ENCODE peak calls at places on chromosomes 1 and 21, in four cellular contexts. R, B, H and C are unnamed samples.

GRCh38 chr1:117030271-117030877 is 28.8 kb downstream of the CD101 start:
- DNase-seq in R (no peak), B (no peak), H (no peak), C (no peak)

GRCh38 chr21:45981641-45982255 is at the start of gene COL6A1:
- DNase-seq in R (peak; percentile 75), B (no peak), H (peak; percentile 72), C (no peak)

GRCh38 chr1:110647254-110647891 is 27.4 kb downstream of the KCNA3 start:
- DNase-seq in R (no peak), B (no peak), H (no peak), C (no peak)

GRCh38 chr21:15192243-15192642 is 127.4 kb upstream of the NRIP1 start:
- DNase-seq in R (no peak), B (peak; percentile 93), H (no peak), C (no peak)

GRCh38 chr1:3148171-3148570 is 79.2 kb downstream of the PRDM16 start:
- DNase-seq in R (no peak), B (no peak), H (no peak), C (no peak)

GRCh38 chr1:65528104-65528503 is 107.6 kb downstream of the LEPR start:
- DNase-seq in R (no peak), B (no peak), H (no peak), C (no peak)

GRCh38 chr1:32498751-32499150 is 33.9 kb downstream of the ZBTB8B start:
- DNase-seq in R (no peak), B (no peak), H (no peak), C (no peak)

GRCh38 chr1:169877800-169878491 is 15.8 kb downstream of the SCYL3 start:
- DNase-seq in R (no peak), B (no peak), H (no peak), C (no peak)

GRCh38 chr1:193726722-193727121 is 540.3 kb upstream of the B3GALT2 start:
- DNase-seq in R (no peak), B (no peak), H (no peak), C (no peak)

GRCh38 chr1:27392096-27392777 is at the start of gene GPR3:
- DNase-seq in R (peak; percentile 92), B (peak; percentile 66), H (peak; percentile 92), C (peak; percentile 90)

GRCh38 chr1:31970873-31971272 is 32.7 kb upstream of the PTP4A2 start:
- DNase-seq in R (no peak), B (no peak), H (no peak), C (no peak)

GRCh38 chr21:36656138-36656537 is 42.8 kb upstream of the SIM2 start:
- DNase-seq in R (no peak), B (peak; percentile 99), H (peak; percentile 55), C (no peak)

GRCh38 chr1:55288245-55288644 is 73.1 kb upstream of the USP24 start:
- DNase-seq in R (peak; percentile 51), B (no peak), H (no peak), C (no peak)

GRCh38 chr1:44811714-44812151 is 3.4 kb downstream of the BTBD19 start:
- DNase-seq in R (no peak), B (no peak), H (no peak), C (no peak)

GRCh38 chr1:21157868-21158267 is 18.8 kb downstream of the EIF4G3 start:
- DNase-seq in R (no peak), B (no peak), H (no peak), C (no peak)

GRCh38 chr1:87841332-87841731 is 512.7 kb downstream of the LMO4 start:
- DNase-seq in R (no peak), B (no peak), H (no peak), C (no peak)

GRCh38 chr1:115744876-115745275 is 23.6 kb downstream of the CASQ2 start:
- DNase-seq in R (no peak), B (no peak), H (no peak), C (no peak)

GRCh38 chr1:29685387-29685786 is 449.1 kb downstream of the PTPRU start:
- DNase-seq in R (no peak), B (no peak), H (no peak), C (no peak)

GRCh38 chr21:16514316-16514715 is 784.5 kb downstream of the USP25 start:
- DNase-seq in R (no peak), B (no peak), H (no peak), C (no peak)

GRCh38 chr1:113692824-113693431 is 66.4 kb downstream of the PHTF1 start:
- DNase-seq in R (no peak), B (no peak), H (no peak), C (no peak)

GRCh38 chr21:45525910-45526306 is 16.3 kb downstream of the SLC19A1 start:
- DNase-seq in R (no peak), B (no peak), H (peak; percentile 2), C (no peak)

GRCh38 chr1:38833146-38833545 is 26.4 kb downstream of the RRAGC start:
- DNase-seq in R (no peak), B (no peak), H (no peak), C (no peak)

GRCh38 chr1:18938707-18939070 is 17.8 kb downstream of the IFFO2 start:
- DNase-seq in R (no peak), B (no peak), H (no peak), C (no peak)

GRCh38 chr1:7703321-7704213 is 67.5 kb upstream of the VAMP3 start:
- DNase-seq in R (no peak), B (no peak), H (peak; percentile 19), C (peak; percentile 38)

GRCh38 chr1:153353226-153353947 is 4.3 kb upstream of the S100A9 start:
- DNase-seq in R (no peak), B (no peak), H (no peak), C (no peak)

GRCh38 chr1:2526824-2527552 is 592 bp upstream of the PANK4 start:
- DNase-seq in R (peak; percentile 66), B (peak; percentile 61), H (no peak), C (no peak)

GRCh38 chr1:86233406-86233805 is 76.8 kb upstream of the COL24A1 start:
- DNase-seq in R (no peak), B (no peak), H (no peak), C (no peak)

DNA sequence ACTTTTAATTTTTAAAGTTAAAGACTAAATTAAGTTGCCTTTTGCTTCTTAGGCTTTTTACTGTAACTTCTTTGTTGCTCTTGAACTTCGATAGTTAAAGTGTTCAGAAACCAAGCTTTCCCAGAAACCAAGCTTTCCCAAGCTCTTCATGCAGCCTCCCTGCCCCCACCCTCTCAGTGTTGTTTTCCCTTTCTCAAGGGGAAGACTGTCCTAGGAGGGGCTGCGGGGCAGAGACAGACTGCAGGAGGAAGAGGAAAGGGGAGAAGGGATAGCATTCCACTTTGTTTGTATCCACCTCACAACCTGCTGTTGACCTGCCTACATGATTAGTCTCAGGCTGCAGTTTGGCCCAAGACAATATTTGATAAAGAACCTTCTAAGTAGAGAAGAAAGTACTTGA is 39.0 kb upstream of the DIPK1A start:
- DNase-seq in R (no peak), B (no peak), H (no peak), C (no peak)
- H3K27me3 ChIP-seq in R (no peaks in the 10 kb centered on the region), B (no peaks in the 10 kb centered on the region), H (no peaks in the 10 kb centered on the region), C (no peaks in the 10 kb centered on the region)

DNA sequence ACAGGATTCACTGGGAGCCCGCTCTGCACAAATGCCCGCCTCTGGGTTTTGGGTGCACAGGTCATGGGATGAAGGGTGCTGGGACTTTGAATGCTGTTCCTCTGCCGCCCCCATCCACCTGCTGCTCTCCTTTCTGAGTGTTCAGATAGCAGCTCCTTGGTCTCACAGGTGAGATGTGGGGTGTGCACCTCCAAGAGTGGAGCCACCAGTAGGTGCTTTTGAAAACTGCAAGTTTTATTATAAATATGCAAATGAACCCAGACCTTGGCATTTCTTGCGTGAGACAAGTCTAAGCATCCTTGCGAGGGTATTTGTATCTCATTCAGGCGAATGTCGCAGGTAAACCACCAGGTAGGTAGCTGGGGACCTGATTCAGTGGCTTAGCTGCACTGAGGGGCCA is 30.2 kb downstream of the OBSCN start:
- DNase-seq in R (no peak), B (no peak), H (no peak), C (no peak)
- H3K27ac ChIP-seq in R (no peak overlapping the region), B (no peak overlapping the region), H (no peak overlapping the region), C (no peak overlapping the region)

GRCh38 chr1:155121249-155121648 is 6.4 kb upstream of the EFNA1 start:
- DNase-seq in R (no peak), B (no peak), H (no peak), C (no peak)
- H3K27me3 ChIP-seq in R (no peaks in the 10 kb centered on the region), B (no peaks in the 10 kb centered on the region), H (no peaks in the 10 kb centered on the region), C (no peaks in the 10 kb centered on the region)

DNA sequence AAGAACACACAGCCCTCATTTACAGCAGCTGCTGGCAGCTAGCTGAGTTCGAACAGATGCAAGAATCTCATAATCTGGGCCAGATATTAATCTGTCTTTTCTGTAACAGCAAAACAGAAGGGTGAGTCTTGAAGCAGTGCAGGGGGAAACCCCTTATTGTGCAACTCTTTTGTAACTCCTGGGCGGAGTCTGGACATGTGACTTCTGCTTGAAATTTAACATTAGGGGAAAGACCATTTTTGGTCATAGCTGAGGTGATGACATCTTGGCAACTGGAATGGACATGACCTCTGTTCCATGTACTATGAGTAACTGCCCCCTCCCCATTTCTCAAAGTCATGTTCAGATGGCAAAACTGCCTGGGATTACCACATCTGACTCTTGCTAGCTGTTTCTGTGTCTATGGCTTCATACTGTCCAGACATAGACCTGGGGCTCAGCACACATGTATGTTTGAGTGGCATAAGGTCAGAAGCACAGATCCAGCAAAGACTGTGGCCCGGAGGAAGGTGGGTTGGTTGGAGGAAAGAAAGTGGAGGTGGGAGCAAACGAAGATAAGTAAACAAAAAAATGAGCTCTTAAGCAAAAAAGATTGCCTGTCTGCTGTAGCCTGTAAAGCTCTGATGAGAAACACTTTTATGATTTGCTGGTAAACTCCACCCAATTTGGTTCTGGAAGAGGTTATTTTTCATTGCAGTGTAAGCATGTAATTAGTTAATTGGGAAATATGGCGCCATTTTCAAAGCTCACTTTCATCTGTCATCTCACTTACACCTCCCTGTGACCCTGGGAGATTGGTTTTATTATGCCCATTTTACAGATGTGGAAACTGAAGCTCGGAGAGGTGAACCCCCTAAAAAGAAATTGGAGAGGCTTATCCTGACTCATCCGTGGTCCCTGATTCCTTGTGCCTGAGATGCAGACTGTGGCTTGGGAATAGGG is 26.1 kb downstream of the ETS2 start:
- DNase-seq in R (peak; percentile 71), B (peak; percentile 79), H (peak; percentile 66), C (peak; percentile 12)
- H3K27ac ChIP-seq in R (no peak overlapping the region), B (peak overlapping the region; percentile 81), H (peak overlapping the region; percentile 26), C (no peak overlapping the region)

GRCh38 chr1:47432071-47433036 is 5.5 kb upstream of the FOXD2 start:
- DNase-seq in R (peak; percentile 78), B (no peak), H (peak; percentile 88), C (no peak)
- H3K27me3 ChIP-seq in R (peaks cover 100% of the 10 kb centered on the region), B (no peaks in the 10 kb centered on the region), H (peaks cover 39% of the 10 kb centered on the region), C (no peaks in the 10 kb centered on the region)

DNA sequence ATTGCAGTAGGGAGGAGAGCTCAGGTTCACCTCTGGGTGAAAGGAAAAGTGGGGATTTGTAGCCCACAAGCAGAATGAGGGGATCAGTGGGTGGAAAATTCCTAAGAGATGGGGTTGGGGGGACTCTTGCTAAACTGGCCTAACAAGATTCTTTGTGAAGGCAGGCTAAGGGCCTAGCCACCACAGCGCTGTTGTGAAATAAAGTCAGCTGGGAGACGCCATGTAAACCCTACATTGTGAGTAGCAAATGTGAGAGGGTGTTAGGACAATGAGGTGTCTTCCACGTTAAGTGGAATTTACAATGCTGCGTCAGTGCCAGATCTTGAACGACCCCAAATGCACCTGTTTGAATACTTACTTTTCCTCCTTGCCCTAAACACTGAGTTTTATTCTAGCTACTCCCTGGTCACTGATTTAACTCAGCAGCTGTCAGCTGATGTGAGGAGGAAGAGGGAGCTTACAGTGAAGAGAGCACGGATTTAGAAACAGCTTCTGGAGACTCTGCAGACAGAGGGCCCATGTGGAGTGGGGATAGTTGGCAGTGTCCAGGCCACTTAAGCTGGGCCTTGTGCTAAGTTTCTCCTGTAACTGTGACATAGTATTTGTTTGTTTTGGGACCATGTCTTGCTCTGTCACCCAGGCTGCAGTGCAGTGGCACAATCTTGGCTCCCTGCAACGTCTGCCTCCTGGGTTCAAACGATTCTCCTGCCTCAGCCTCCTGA is 17.3 kb downstream of the PDPN start:
- DNase-seq in R (peak; percentile 44), B (no peak), H (no peak), C (no peak)
- H3K27ac ChIP-seq in R (peak overlapping the region; percentile 25), B (no peak overlapping the region), H (no peak overlapping the region), C (no peak overlapping the region)

GRCh38 chr1:10806966-10807365 is 10.5 kb upstream of the CASZ1 start:
- DNase-seq in R (no peak), B (no peak), H (no peak), C (no peak)
- H3K27me3 ChIP-seq in R (peaks cover 46% of the 10 kb centered on the region), B (no peaks in the 10 kb centered on the region), H (no peaks in the 10 kb centered on the region), C (no peaks in the 10 kb centered on the region)